ENCODE peak calls at places on chromosomes 2 and 18, in nine cellular contexts. One of them, this sample, is unnamed.

GRCh38 chr2:29549069-29549380 is 372.4 kb downstream of the ALK start:
- DNase-seq in tibial artery: no peak
- DNase-seq in neural progenitor cell: no peak
- DNase-seq in CD8-positive, alpha-beta T cell: no peak
- DNase-seq in GM23338: no peak
- DNase-seq in stomach: no peak
- DNase-seq in cardiac muscle cell: no peak
- DNase-seq in transverse colon: no peak
- DNase-seq in effector memory CD4-positive, alpha-beta T cell: no peak
- DNase-seq in this sample: no peak

GRCh38 chr2:208033701-208034502 is 8.6 kb upstream of the PLEKHM3 start:
- DNase-seq in tibial artery: no peak
- DNase-seq in neural progenitor cell: peak; percentile 47
- DNase-seq in CD8-positive, alpha-beta T cell: peak; percentile 40
- DNase-seq in GM23338: peak; percentile 82
- DNase-seq in stomach: peak; percentile 66
- DNase-seq in cardiac muscle cell: peak; percentile 46
- DNase-seq in transverse colon: peak; percentile 70
- DNase-seq in effector memory CD4-positive, alpha-beta T cell: no peak
- DNase-seq in this sample: peak; percentile 82

GRCh38 chr18:53906681-53907080 is 317.8 kb downstream of the MBD2 start:
- DNase-seq in tibial artery: no peak
- DNase-seq in neural progenitor cell: no peak
- DNase-seq in CD8-positive, alpha-beta T cell: no peak
- DNase-seq in GM23338: no peak
- DNase-seq in stomach: no peak
- DNase-seq in cardiac muscle cell: no peak
- DNase-seq in transverse colon: no peak
- DNase-seq in effector memory CD4-positive, alpha-beta T cell: no peak
- DNase-seq in this sample: no peak

GRCh38 chr2:241895732-241896641 is 26.5 kb downstream of the RTP5 start:
- DNase-seq in tibial artery: peak; percentile 20
- DNase-seq in neural progenitor cell: no peak
- DNase-seq in CD8-positive, alpha-beta T cell: no peak
- DNase-seq in GM23338: no peak
- DNase-seq in stomach: peak; percentile 27
- DNase-seq in cardiac muscle cell: peak; percentile 81
- DNase-seq in transverse colon: no peak
- DNase-seq in effector memory CD4-positive, alpha-beta T cell: no peak
- DNase-seq in this sample: no peak

GRCh38 chr18:23593720-23594119 is 7.4 kb upstream of the NPC1 start:
- DNase-seq in tibial artery: no peak
- DNase-seq in neural progenitor cell: no peak
- DNase-seq in CD8-positive, alpha-beta T cell: no peak
- DNase-seq in GM23338: no peak
- DNase-seq in stomach: no peak
- DNase-seq in cardiac muscle cell: peak; percentile 78
- DNase-seq in transverse colon: no peak
- DNase-seq in effector memory CD4-positive, alpha-beta T cell: no peak
- DNase-seq in this sample: no peak

GRCh38 chr2:9143264-9143815 is 63.3 kb upstream of the ASAP2 start:
- DNase-seq in tibial artery: no peak
- DNase-seq in neural progenitor cell: no peak
- DNase-seq in CD8-positive, alpha-beta T cell: no peak
- DNase-seq in GM23338: no peak
- DNase-seq in stomach: no peak
- DNase-seq in cardiac muscle cell: peak; percentile 21
- DNase-seq in transverse colon: no peak
- DNase-seq in effector memory CD4-positive, alpha-beta T cell: no peak
- DNase-seq in this sample: no peak

GRCh38 chr2:241774419-241775222 is 2.0 kb upstream of the GAL3ST2 start:
- DNase-seq in tibial artery: no peak
- DNase-seq in neural progenitor cell: no peak
- DNase-seq in CD8-positive, alpha-beta T cell: peak; percentile 4
- DNase-seq in GM23338: no peak
- DNase-seq in stomach: peak; percentile 41
- DNase-seq in cardiac muscle cell: peak; percentile 60
- DNase-seq in transverse colon: peak; percentile 79
- DNase-seq in effector memory CD4-positive, alpha-beta T cell: no peak
- DNase-seq in this sample: peak; percentile 7

GRCh38 chr18:77101410-77102245 is 31.0 kb downstream of the MBP start:
- DNase-seq in tibial artery: peak; percentile 92
- DNase-seq in neural progenitor cell: no peak
- DNase-seq in CD8-positive, alpha-beta T cell: peak; percentile 54
- DNase-seq in GM23338: peak; percentile 38
- DNase-seq in stomach: peak; percentile 76
- DNase-seq in cardiac muscle cell: peak; percentile 95
- DNase-seq in transverse colon: peak; percentile 64
- DNase-seq in effector memory CD4-positive, alpha-beta T cell: peak; percentile 25
- DNase-seq in this sample: peak; percentile 41

GRCh38 chr2:224217962-224218347 is 178.9 kb upstream of the SERPINE2 start:
- DNase-seq in tibial artery: peak; percentile 36
- DNase-seq in neural progenitor cell: no peak
- DNase-seq in CD8-positive, alpha-beta T cell: no peak
- DNase-seq in GM23338: no peak
- DNase-seq in stomach: no peak
- DNase-seq in cardiac muscle cell: peak; percentile 81
- DNase-seq in transverse colon: no peak
- DNase-seq in effector memory CD4-positive, alpha-beta T cell: no peak
- DNase-seq in this sample: no peak

GRCh38 chr2:149094217-149095015 is 55.9 kb downstream of the LYPD6B start:
- DNase-seq in tibial artery: no peak
- DNase-seq in neural progenitor cell: peak; percentile 15
- DNase-seq in CD8-positive, alpha-beta T cell: no peak
- DNase-seq in GM23338: no peak
- DNase-seq in stomach: no peak
- DNase-seq in cardiac muscle cell: peak; percentile 12
- DNase-seq in transverse colon: no peak
- DNase-seq in effector memory CD4-positive, alpha-beta T cell: no peak
- DNase-seq in this sample: no peak

GRCh38 chr2:10844083-10844482 is 31.5 kb upstream of the PDIA6 start:
- DNase-seq in tibial artery: peak; percentile 29
- DNase-seq in neural progenitor cell: peak; percentile 80
- DNase-seq in CD8-positive, alpha-beta T cell: no peak
- DNase-seq in GM23338: peak; percentile 90
- DNase-seq in stomach: peak; percentile 91
- DNase-seq in cardiac muscle cell: peak; percentile 65
- DNase-seq in transverse colon: peak; percentile 89
- DNase-seq in effector memory CD4-positive, alpha-beta T cell: no peak
- DNase-seq in this sample: peak; percentile 86

GRCh38 chr2:100870652-100871531 is 51.0 kb downstream of the NPAS2 start:
- DNase-seq in tibial artery: no peak
- DNase-seq in neural progenitor cell: peak; percentile 32
- DNase-seq in CD8-positive, alpha-beta T cell: no peak
- DNase-seq in GM23338: peak; percentile 67
- DNase-seq in stomach: no peak
- DNase-seq in cardiac muscle cell: no peak
- DNase-seq in transverse colon: no peak
- DNase-seq in effector memory CD4-positive, alpha-beta T cell: no peak
- DNase-seq in this sample: peak; percentile 63

GRCh38 chr2:35035883-35036282 is 1319.7 kb upstream of the CRIM1 start:
- DNase-seq in tibial artery: no peak
- DNase-seq in neural progenitor cell: peak; percentile 7
- DNase-seq in CD8-positive, alpha-beta T cell: no peak
- DNase-seq in GM23338: peak; percentile 14
- DNase-seq in stomach: no peak
- DNase-seq in cardiac muscle cell: no peak
- DNase-seq in transverse colon: no peak
- DNase-seq in effector memory CD4-positive, alpha-beta T cell: no peak
- DNase-seq in this sample: no peak

GRCh38 chr2:172849519-172850217 is 114.0 kb downstream of the RAPGEF4 start:
- DNase-seq in tibial artery: no peak
- DNase-seq in neural progenitor cell: no peak
- DNase-seq in CD8-positive, alpha-beta T cell: no peak
- DNase-seq in GM23338: no peak
- DNase-seq in stomach: no peak
- DNase-seq in cardiac muscle cell: no peak
- DNase-seq in transverse colon: no peak
- DNase-seq in effector memory CD4-positive, alpha-beta T cell: no peak
- DNase-seq in this sample: no peak

DNA sequence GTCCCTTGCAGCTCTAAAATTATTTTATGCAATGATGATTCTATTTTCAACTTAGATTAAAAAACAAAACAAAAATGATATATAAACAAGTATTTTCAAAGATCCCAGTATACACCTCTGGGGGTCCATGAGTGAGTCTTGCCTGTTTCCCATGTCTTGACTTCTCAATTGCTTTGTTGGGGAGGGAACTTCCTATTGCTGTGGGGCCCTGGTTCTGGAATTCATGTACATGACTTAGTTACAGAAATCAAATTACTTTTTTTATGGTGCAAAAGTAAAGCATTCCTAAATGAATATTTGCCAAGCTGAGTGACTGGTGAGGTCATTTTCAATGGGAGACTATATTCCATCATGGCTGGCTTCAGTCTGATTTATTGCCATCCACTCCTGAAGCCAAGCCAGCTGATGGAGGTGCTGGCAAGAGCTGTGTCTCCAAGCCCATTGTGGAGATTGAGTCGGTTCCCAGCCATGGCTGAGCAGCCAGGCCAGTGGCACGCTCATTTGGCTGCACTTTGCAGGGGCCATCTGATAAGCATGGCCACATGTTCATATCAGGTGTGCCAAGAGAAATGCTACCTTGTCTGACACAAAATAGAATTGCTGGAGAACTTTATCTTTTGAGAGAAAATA is 56.7 kb downstream of the MGAT5 start:
- DNase-seq in tibial artery: no peak
- DNase-seq in neural progenitor cell: no peak
- DNase-seq in CD8-positive, alpha-beta T cell: no peak
- DNase-seq in GM23338: no peak
- DNase-seq in stomach: peak; percentile 75
- DNase-seq in cardiac muscle cell: no peak
- DNase-seq in transverse colon: no peak
- DNase-seq in effector memory CD4-positive, alpha-beta T cell: no peak
- DNase-seq in this sample: no peak
- H3K4me1 ChIP-seq in tibial artery: no peaks in the 10 kb centered on the region
- H3K4me1 ChIP-seq in neural progenitor cell: no peaks in the 10 kb centered on the region
- H3K4me1 ChIP-seq in CD8-positive, alpha-beta T cell: peaks cover 8% of the 10 kb centered on the region
- H3K4me1 ChIP-seq in GM23338: peaks cover 3% of the 10 kb centered on the region
- H3K4me1 ChIP-seq in stomach: peaks cover 26% of the 10 kb centered on the region
- H3K4me1 ChIP-seq in cardiac muscle cell: peaks cover 8% of the 10 kb centered on the region
- H3K4me1 ChIP-seq in transverse colon: no peaks in the 10 kb centered on the region
- H3K4me1 ChIP-seq in effector memory CD4-positive, alpha-beta T cell: peaks cover 14% of the 10 kb centered on the region
- H3K4me1 ChIP-seq in this sample: no peaks in the 10 kb centered on the region

GRCh38 chr2:31337197-31337596 is 77.3 kb downstream of the XDH start:
- DNase-seq in tibial artery: no peak
- DNase-seq in neural progenitor cell: no peak
- DNase-seq in CD8-positive, alpha-beta T cell: no peak
- DNase-seq in GM23338: no peak
- DNase-seq in stomach: no peak
- DNase-seq in cardiac muscle cell: peak; percentile 41
- DNase-seq in transverse colon: no peak
- DNase-seq in effector memory CD4-positive, alpha-beta T cell: no peak
- DNase-seq in this sample: no peak
- H3K4me3 ChIP-seq in tibial artery: no peak overlapping the region
- H3K4me3 ChIP-seq in neural progenitor cell: no peak overlapping the region
- H3K4me3 ChIP-seq in CD8-positive, alpha-beta T cell: no peak overlapping the region
- H3K4me3 ChIP-seq in GM23338: no peak overlapping the region
- H3K4me3 ChIP-seq in stomach: no peak overlapping the region
- H3K4me3 ChIP-seq in cardiac muscle cell: no peak overlapping the region
- H3K4me3 ChIP-seq in transverse colon: no peak overlapping the region
- H3K4me3 ChIP-seq in effector memory CD4-positive, alpha-beta T cell: no peak overlapping the region
- H3K4me3 ChIP-seq in this sample: no peak overlapping the region

GRCh38 chr2:20374919-20375318 is 24.3 kb upstream of the PUM2 start:
- DNase-seq in tibial artery: no peak
- DNase-seq in neural progenitor cell: no peak
- DNase-seq in CD8-positive, alpha-beta T cell: no peak
- DNase-seq in GM23338: no peak
- DNase-seq in stomach: no peak
- DNase-seq in cardiac muscle cell: no peak
- DNase-seq in transverse colon: no peak
- DNase-seq in effector memory CD4-positive, alpha-beta T cell: no peak
- DNase-seq in this sample: no peak

GRCh38 chr2:20378341-20378740 is 27.7 kb upstream of the PUM2 start:
- DNase-seq in tibial artery: no peak
- DNase-seq in neural progenitor cell: no peak
- DNase-seq in CD8-positive, alpha-beta T cell: no peak
- DNase-seq in GM23338: no peak
- DNase-seq in stomach: no peak
- DNase-seq in cardiac muscle cell: no peak
- DNase-seq in transverse colon: no peak
- DNase-seq in effector memory CD4-positive, alpha-beta T cell: no peak
- DNase-seq in this sample: no peak

GRCh38 chr2:20381457-20381856 is 30.8 kb upstream of the PUM2 start:
- DNase-seq in tibial artery: no peak
- DNase-seq in neural progenitor cell: peak; percentile 28
- DNase-seq in CD8-positive, alpha-beta T cell: no peak
- DNase-seq in GM23338: no peak
- DNase-seq in stomach: peak; percentile 28
- DNase-seq in cardiac muscle cell: peak; percentile 70
- DNase-seq in transverse colon: peak; percentile 34
- DNase-seq in effector memory CD4-positive, alpha-beta T cell: no peak
- DNase-seq in this sample: peak; percentile 72

GRCh38 chr2:20377738-20378137 is 27.1 kb upstream of the PUM2 start:
- DNase-seq in tibial artery: no peak
- DNase-seq in neural progenitor cell: no peak
- DNase-seq in CD8-positive, alpha-beta T cell: no peak
- DNase-seq in GM23338: no peak
- DNase-seq in stomach: no peak
- DNase-seq in cardiac muscle cell: no peak
- DNase-seq in transverse colon: no peak
- DNase-seq in effector memory CD4-positive, alpha-beta T cell: no peak
- DNase-seq in this sample: no peak

DNA sequence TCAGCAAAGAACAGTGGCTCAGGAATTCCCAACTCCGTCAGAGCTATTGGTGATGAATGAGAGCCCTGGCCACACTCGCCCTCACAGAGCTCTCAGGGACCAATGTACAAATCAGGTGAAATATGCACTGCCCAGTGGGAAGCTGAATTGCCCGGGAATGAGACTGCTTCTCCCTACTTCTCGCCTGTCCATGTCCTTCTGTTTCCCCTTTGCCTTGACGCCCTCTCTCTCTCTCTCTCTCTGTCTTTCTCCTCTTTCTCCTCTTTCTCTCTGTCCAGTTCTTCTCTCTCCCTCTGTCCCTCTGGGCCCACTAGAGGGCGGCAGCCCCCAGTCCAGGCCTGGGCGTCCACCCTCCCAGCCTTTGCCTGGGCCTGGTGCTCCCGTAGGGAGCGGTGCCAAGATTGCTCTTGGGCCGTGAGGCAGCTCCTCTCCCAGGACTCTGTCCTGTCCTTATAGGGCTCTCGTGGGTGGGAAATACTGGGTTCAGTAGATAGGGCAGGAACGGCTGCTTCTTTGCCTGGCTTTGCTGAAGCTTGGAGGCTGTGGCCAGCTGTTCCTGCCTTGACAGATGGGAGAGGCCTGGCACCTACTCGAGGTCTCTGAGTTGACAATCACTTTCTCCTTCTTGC is 28.4 kb upstream of the PUM2 start:
- DNase-seq in tibial artery: peak; percentile 84
- DNase-seq in neural progenitor cell: peak; percentile 86
- DNase-seq in CD8-positive, alpha-beta T cell: no peak
- DNase-seq in GM23338: peak; percentile 84
- DNase-seq in stomach: peak; percentile 79
- DNase-seq in cardiac muscle cell: peak; percentile 95
- DNase-seq in transverse colon: peak; percentile 83
- DNase-seq in effector memory CD4-positive, alpha-beta T cell: no peak
- DNase-seq in this sample: peak; percentile 82
- H3K27ac ChIP-seq in tibial artery: peak overlapping the region; percentile 74
- H3K27ac ChIP-seq in neural progenitor cell: no peak overlapping the region
- H3K27ac ChIP-seq in CD8-positive, alpha-beta T cell: no peak overlapping the region
- H3K27ac ChIP-seq in GM23338: no peak overlapping the region
- H3K27ac ChIP-seq in stomach: peak overlapping the region; percentile 51
- H3K27ac ChIP-seq in cardiac muscle cell: peak overlapping the region; percentile 61
- H3K27ac ChIP-seq in transverse colon: peak overlapping the region; percentile 75
- H3K27ac ChIP-seq in effector memory CD4-positive, alpha-beta T cell: no peak overlapping the region
- H3K27ac ChIP-seq in this sample: no peak overlapping the region

GRCh38 chr2:230716588-230716987 is 3.9 kb downstream of the CAB39 start:
- DNase-seq in tibial artery: no peak
- DNase-seq in neural progenitor cell: no peak
- DNase-seq in CD8-positive, alpha-beta T cell: no peak
- DNase-seq in GM23338: no peak
- DNase-seq in stomach: no peak
- DNase-seq in cardiac muscle cell: no peak
- DNase-seq in transverse colon: no peak
- DNase-seq in effector memory CD4-positive, alpha-beta T cell: no peak
- DNase-seq in this sample: no peak
- H3K4me1 ChIP-seq in tibial artery: no peaks in the 10 kb centered on the region
- H3K4me1 ChIP-seq in neural progenitor cell: peaks cover 21% of the 10 kb centered on the region
- H3K4me1 ChIP-seq in CD8-positive, alpha-beta T cell: peaks cover 67% of the 10 kb centered on the region
- H3K4me1 ChIP-seq in GM23338: peaks cover 69% of the 10 kb centered on the region
- H3K4me1 ChIP-seq in stomach: peaks cover 46% of the 10 kb centered on the region
- H3K4me1 ChIP-seq in cardiac muscle cell: peaks cover 23% of the 10 kb centered on the region
- H3K4me1 ChIP-seq in transverse colon: peaks cover 45% of the 10 kb centered on the region
- H3K4me1 ChIP-seq in effector memory CD4-positive, alpha-beta T cell: peaks cover 64% of the 10 kb centered on the region
- H3K4me1 ChIP-seq in this sample: peaks cover 9% of the 10 kb centered on the region

This sample was measured in small intestine.